ENCODE peak calls at places on chromosomes 1 and 21, in nine cellular contexts. One of them, this sample, is unnamed.
A peak's percentile ranks its signal among the peaks of the same experiment; 100 is the strongest.

GRCh38 chr1:36091141-36091540 is 2.4 kb downstream of the ADPRS start:
- DNase-seq in transverse colon: no peak
- DNase-seq in testis: no peak
- DNase-seq in IMR-90: no peak
- DNase-seq in heart left ventricle: no peak
- DNase-seq in GM12878: no peak
- DNase-seq in lower leg skin: peak; percentile 71
- DNase-seq in stomach: no peak
- DNase-seq in Peyer's patch: no peak
- DNase-seq in this sample: no peak

GRCh38 chr1:83822206-83822605 is 176.7 kb downstream of the TTLL7 start:
- DNase-seq in transverse colon: no peak
- DNase-seq in testis: no peak
- DNase-seq in IMR-90: no peak
- DNase-seq in heart left ventricle: no peak
- DNase-seq in GM12878: no peak
- DNase-seq in lower leg skin: no peak
- DNase-seq in stomach: no peak
- DNase-seq in Peyer's patch: no peak
- DNase-seq in this sample: no peak

GRCh38 chr1:93042134-93042821 is 36.8 kb upstream of the MTF2 start:
- DNase-seq in transverse colon: peak; percentile 11
- DNase-seq in testis: no peak
- DNase-seq in IMR-90: no peak
- DNase-seq in heart left ventricle: no peak
- DNase-seq in GM12878: peak; percentile 55
- DNase-seq in lower leg skin: no peak
- DNase-seq in stomach: no peak
- DNase-seq in Peyer's patch: no peak
- DNase-seq in this sample: no peak

GRCh38 chr1:62100442-62100841 is 94.2 kb upstream of the L1TD1 start:
- DNase-seq in transverse colon: no peak
- DNase-seq in testis: no peak
- DNase-seq in IMR-90: no peak
- DNase-seq in heart left ventricle: no peak
- DNase-seq in GM12878: no peak
- DNase-seq in lower leg skin: no peak
- DNase-seq in stomach: no peak
- DNase-seq in Peyer's patch: no peak
- DNase-seq in this sample: no peak

GRCh38 chr1:153698648-153699004 is 20.1 kb downstream of the NPR1 start:
- DNase-seq in transverse colon: no peak
- DNase-seq in testis: no peak
- DNase-seq in IMR-90: no peak
- DNase-seq in heart left ventricle: no peak
- DNase-seq in GM12878: no peak
- DNase-seq in lower leg skin: no peak
- DNase-seq in stomach: no peak
- DNase-seq in Peyer's patch: no peak
- DNase-seq in this sample: no peak

GRCh38 chr1:56424744-56425493 is 154.4 kb downstream of the PLPP3 start:
- DNase-seq in transverse colon: no peak
- DNase-seq in testis: peak; percentile 37
- DNase-seq in IMR-90: peak; percentile 71
- DNase-seq in heart left ventricle: peak; percentile 91
- DNase-seq in GM12878: no peak
- DNase-seq in lower leg skin: no peak
- DNase-seq in stomach: peak; percentile 68
- DNase-seq in Peyer's patch: no peak
- DNase-seq in this sample: no peak

GRCh38 chr1:1598051-1598719 is 1.8 kb downstream of the FNDC10 start:
- DNase-seq in transverse colon: no peak
- DNase-seq in testis: no peak
- DNase-seq in IMR-90: no peak
- DNase-seq in heart left ventricle: no peak
- DNase-seq in GM12878: no peak
- DNase-seq in lower leg skin: peak; percentile 84
- DNase-seq in stomach: no peak
- DNase-seq in Peyer's patch: no peak
- DNase-seq in this sample: no peak

GRCh38 chr1:241998412-241998921 is 431 bp downstream of the MAP1LC3C start:
- DNase-seq in transverse colon: peak; percentile 81
- DNase-seq in testis: peak; percentile 75
- DNase-seq in IMR-90: peak; percentile 73
- DNase-seq in heart left ventricle: peak; percentile 83
- DNase-seq in GM12878: no peak
- DNase-seq in lower leg skin: peak; percentile 96
- DNase-seq in stomach: peak; percentile 41
- DNase-seq in Peyer's patch: peak; percentile 78
- DNase-seq in this sample: peak; percentile 44

GRCh38 chr21:41426656-41427311 is 745 bp downstream of the MX1 start:
- DNase-seq in transverse colon: no peak
- DNase-seq in testis: peak; percentile 13
- DNase-seq in IMR-90: no peak
- DNase-seq in heart left ventricle: no peak
- DNase-seq in GM12878: no peak
- DNase-seq in lower leg skin: peak; percentile 88
- DNase-seq in stomach: no peak
- DNase-seq in Peyer's patch: no peak
- DNase-seq in this sample: no peak

GRCh38 chr1:8252266-8252951 is 65.5 kb upstream of the SLC45A1 start:
- DNase-seq in transverse colon: no peak
- DNase-seq in testis: no peak
- DNase-seq in IMR-90: no peak
- DNase-seq in heart left ventricle: no peak
- DNase-seq in GM12878: no peak
- DNase-seq in lower leg skin: no peak
- DNase-seq in stomach: no peak
- DNase-seq in Peyer's patch: no peak
- DNase-seq in this sample: no peak

GRCh38 chr1:198088360-198089071 is 68.3 kb upstream of the NEK7 start:
- DNase-seq in transverse colon: no peak
- DNase-seq in testis: no peak
- DNase-seq in IMR-90: peak; percentile 75
- DNase-seq in heart left ventricle: no peak
- DNase-seq in GM12878: no peak
- DNase-seq in lower leg skin: no peak
- DNase-seq in stomach: no peak
- DNase-seq in Peyer's patch: no peak
- DNase-seq in this sample: peak; percentile 1

GRCh38 chr21:38188037-38188436 is 68.8 kb upstream of the KCNJ15 start:
- DNase-seq in transverse colon: no peak
- DNase-seq in testis: no peak
- DNase-seq in IMR-90: no peak
- DNase-seq in heart left ventricle: no peak
- DNase-seq in GM12878: no peak
- DNase-seq in lower leg skin: no peak
- DNase-seq in stomach: no peak
- DNase-seq in Peyer's patch: no peak
- DNase-seq in this sample: no peak

GRCh38 chr1:230167419-230167852 is 100.4 kb downstream of the GALNT2 start:
- DNase-seq in transverse colon: no peak
- DNase-seq in testis: peak; percentile 23
- DNase-seq in IMR-90: peak; percentile 62
- DNase-seq in heart left ventricle: no peak
- DNase-seq in GM12878: peak; percentile 54
- DNase-seq in lower leg skin: peak; percentile 78
- DNase-seq in stomach: no peak
- DNase-seq in Peyer's patch: no peak
- DNase-seq in this sample: peak; percentile 41

GRCh38 chr21:41726970-41727783 is 39.7 kb downstream of the RIPK4 start:
- DNase-seq in transverse colon: no peak
- DNase-seq in testis: no peak
- DNase-seq in IMR-90: peak; percentile 42
- DNase-seq in heart left ventricle: peak; percentile 78
- DNase-seq in GM12878: no peak
- DNase-seq in lower leg skin: peak; percentile 93
- DNase-seq in stomach: peak; percentile 62
- DNase-seq in Peyer's patch: peak; percentile 45
- DNase-seq in this sample: no peak

GRCh38 chr1:156129687-156130577 is 15.4 kb downstream of the LMNA start:
- DNase-seq in transverse colon: peak; percentile 88
- DNase-seq in testis: peak; percentile 90
- DNase-seq in IMR-90: peak; percentile 97
- DNase-seq in heart left ventricle: peak; percentile 90
- DNase-seq in GM12878: no peak
- DNase-seq in lower leg skin: peak; percentile 97
- DNase-seq in stomach: peak; percentile 86
- DNase-seq in Peyer's patch: peak; percentile 88
- DNase-seq in this sample: no peak
- TF ChIP-seq POLR2A in transverse colon: peak; percentile 31
- TF ChIP-seq POLR2A in testis: no peak
- TF ChIP-seq POLR2A in IMR-90: peak; percentile 79
- TF ChIP-seq POLR2A in heart left ventricle: no peak
- TF ChIP-seq POLR2A in GM12878: no peak
- TF ChIP-seq POLR2A in lower leg skin: no peak
- TF ChIP-seq POLR2A in stomach: no peak
- TF ChIP-seq POLR2A in Peyer's patch: no peak
- TF ChIP-seq POLR2A in this sample: peak; percentile 34

GRCh38 chr1:31510853-31511789 is 65.2 kb upstream of the TINAGL1 start:
- DNase-seq in transverse colon: peak; percentile 58
- DNase-seq in testis: no peak
- DNase-seq in IMR-90: no peak
- DNase-seq in heart left ventricle: no peak
- DNase-seq in GM12878: no peak
- DNase-seq in lower leg skin: no peak
- DNase-seq in stomach: no peak
- DNase-seq in Peyer's patch: peak; percentile 56
- DNase-seq in this sample: no peak

GRCh38 chr1:31510304-31510703 is 66.0 kb upstream of the TINAGL1 start:
- DNase-seq in transverse colon: no peak
- DNase-seq in testis: no peak
- DNase-seq in IMR-90: no peak
- DNase-seq in heart left ventricle: no peak
- DNase-seq in GM12878: no peak
- DNase-seq in lower leg skin: no peak
- DNase-seq in stomach: no peak
- DNase-seq in Peyer's patch: no peak
- DNase-seq in this sample: no peak

GRCh38 chr1:31507676-31508530 is 68.4 kb upstream of the TINAGL1 start:
- DNase-seq in transverse colon: no peak
- DNase-seq in testis: no peak
- DNase-seq in IMR-90: no peak
- DNase-seq in heart left ventricle: no peak
- DNase-seq in GM12878: no peak
- DNase-seq in lower leg skin: peak; percentile 61
- DNase-seq in stomach: no peak
- DNase-seq in Peyer's patch: no peak
- DNase-seq in this sample: no peak

GRCh38 chr1:31507221-31507620 is 69.1 kb upstream of the TINAGL1 start:
- DNase-seq in transverse colon: no peak
- DNase-seq in testis: no peak
- DNase-seq in IMR-90: no peak
- DNase-seq in heart left ventricle: no peak
- DNase-seq in GM12878: no peak
- DNase-seq in lower leg skin: peak; percentile 67
- DNase-seq in stomach: no peak
- DNase-seq in Peyer's patch: no peak
- DNase-seq in this sample: no peak

DNA sequence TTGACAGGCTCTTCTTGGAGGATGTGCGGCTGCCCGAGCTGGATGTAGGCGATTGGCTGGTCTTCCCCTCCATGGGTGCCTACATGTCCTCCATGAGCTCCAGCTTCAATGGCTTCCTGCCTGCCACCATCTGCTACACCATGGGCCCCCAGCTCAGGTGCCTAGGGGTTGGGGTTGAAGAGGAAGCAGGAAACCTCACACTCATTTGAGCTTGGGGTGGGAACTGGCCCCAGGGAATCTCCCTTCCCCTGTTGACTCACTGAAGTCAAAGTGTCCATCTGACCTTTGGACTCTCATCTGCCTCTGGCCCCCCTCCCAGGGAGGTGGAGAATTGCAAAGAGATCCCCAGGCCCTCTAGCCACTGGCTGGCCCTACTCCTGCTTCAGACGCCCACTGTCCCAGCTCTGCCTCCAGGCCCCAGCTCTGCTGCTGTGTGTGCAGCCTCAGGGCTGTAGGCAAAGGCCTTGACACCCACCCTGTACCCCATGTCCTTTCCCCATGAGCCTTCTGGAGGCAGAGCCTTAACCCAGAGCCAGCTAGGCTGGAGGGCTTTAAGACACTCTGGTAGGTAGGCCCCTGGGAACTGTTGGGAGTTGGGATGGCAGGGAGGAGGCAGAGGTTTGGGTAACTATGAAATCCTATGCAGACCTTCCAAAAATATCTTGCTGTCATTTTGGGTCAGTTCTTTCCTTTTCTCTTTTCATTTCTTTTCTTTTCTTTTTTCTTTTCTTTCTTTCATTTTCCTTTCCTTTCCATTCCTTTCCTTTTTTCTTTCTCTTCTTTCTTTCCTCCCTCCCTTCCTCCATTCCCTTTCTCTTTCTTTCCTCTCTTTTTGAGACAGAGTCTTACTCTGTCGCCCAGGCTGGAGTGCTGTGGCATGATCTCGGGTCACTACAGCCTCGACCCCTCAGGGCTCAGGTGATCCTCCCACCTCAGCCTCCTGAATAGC is 66.9 kb upstream of the TINAGL1 start:
- DNase-seq in transverse colon: peak; percentile 58
- DNase-seq in testis: no peak
- DNase-seq in IMR-90: no peak
- DNase-seq in heart left ventricle: no peak
- DNase-seq in GM12878: peak; percentile 74
- DNase-seq in lower leg skin: no peak
- DNase-seq in stomach: no peak
- DNase-seq in Peyer's patch: peak; percentile 63
- DNase-seq in this sample: peak; percentile 36
- TF ChIP-seq POLR2A in transverse colon: no peak
- TF ChIP-seq POLR2A in testis: no peak
- TF ChIP-seq POLR2A in IMR-90: no peak
- TF ChIP-seq POLR2A in heart left ventricle: no peak
- TF ChIP-seq POLR2A in GM12878: no peak
- TF ChIP-seq POLR2A in lower leg skin: no peak
- TF ChIP-seq POLR2A in stomach: no peak
- TF ChIP-seq POLR2A in Peyer's patch: no peak
- TF ChIP-seq POLR2A in this sample: no peak

GRCh38 chr1:224199679-224200078 is 16.6 kb downstream of the DEGS1 start:
- DNase-seq in transverse colon: no peak
- DNase-seq in testis: no peak
- DNase-seq in IMR-90: no peak
- DNase-seq in heart left ventricle: no peak
- DNase-seq in GM12878: no peak
- DNase-seq in lower leg skin: no peak
- DNase-seq in stomach: no peak
- DNase-seq in Peyer's patch: no peak
- DNase-seq in this sample: no peak
- TF ChIP-seq POLR2A in transverse colon: no peak
- TF ChIP-seq POLR2A in testis: no peak
- TF ChIP-seq POLR2A in IMR-90: no peak
- TF ChIP-seq POLR2A in heart left ventricle: no peak
- TF ChIP-seq POLR2A in GM12878: no peak
- TF ChIP-seq POLR2A in lower leg skin: no peak
- TF ChIP-seq POLR2A in stomach: no peak
- TF ChIP-seq POLR2A in Peyer's patch: no peak
- TF ChIP-seq POLR2A in this sample: no peak

DNA sequence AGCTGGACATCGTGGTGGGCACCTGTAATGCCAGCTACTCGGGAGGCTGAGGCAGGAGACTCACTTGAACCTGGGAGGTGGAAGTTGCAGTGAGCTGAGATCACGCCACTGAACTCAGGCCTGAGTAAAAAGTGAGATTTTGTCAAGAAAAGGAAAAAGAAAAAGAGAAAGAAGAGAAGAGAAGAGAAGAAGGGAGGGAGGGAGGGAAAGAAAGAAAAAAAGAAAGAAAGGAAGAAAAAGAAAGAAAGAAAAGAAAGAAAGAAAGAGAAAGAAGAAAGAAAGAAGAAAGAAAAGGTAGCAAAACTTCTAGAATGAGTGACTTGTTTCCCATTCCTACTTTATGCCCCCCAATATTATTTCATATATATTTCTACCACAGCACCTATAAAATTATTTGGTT is 98.8 kb downstream of the UBE2U start:
- DNase-seq in transverse colon: no peak
- DNase-seq in testis: no peak
- DNase-seq in IMR-90: no peak
- DNase-seq in heart left ventricle: no peak
- DNase-seq in GM12878: no peak
- DNase-seq in lower leg skin: no peak
- DNase-seq in stomach: no peak
- DNase-seq in Peyer's patch: no peak
- DNase-seq in this sample: no peak
- TF ChIP-seq POLR2A in transverse colon: no peak
- TF ChIP-seq POLR2A in testis: no peak
- TF ChIP-seq POLR2A in IMR-90: no peak
- TF ChIP-seq POLR2A in heart left ventricle: no peak
- TF ChIP-seq POLR2A in GM12878: no peak
- TF ChIP-seq POLR2A in lower leg skin: no peak
- TF ChIP-seq POLR2A in stomach: no peak
- TF ChIP-seq POLR2A in Peyer's patch: no peak
- TF ChIP-seq POLR2A in this sample: no peak

This sample was measured in GM12892.